ENCODE peak calls at places on chromosomes 1 and 21, in five cellular contexts. B is neuronal stem cell, F is HL-60, X is caudate nucleus, T is uterus. Y is an unnamed sample.

GRCh38 chr1:184684285-184685077 is 70.2 kb downstream of the EDEM3 start:
- DNase-seq in X (peak; percentile 1), F (no peak), T (no peak), B (no peak), Y (no peak)

GRCh38 chr1:160907976-160908375 is 23.0 kb upstream of the ITLN1 start:
- DNase-seq in B (no peak), T (no peak), F (no peak), X (no peak), Y (no peak)

GRCh38 chr1:5737081-5737480 is 255.1 kb downstream of the NPHP4 start:
- DNase-seq in T (no peak), F (no peak), X (no peak), B (no peak), Y (no peak)

GRCh38 chr1:196593955-196594354 is 14.3 kb downstream of the KCNT2 start:
- DNase-seq in T (no peak), F (no peak), B (no peak), X (no peak), Y (no peak)

GRCh38 chr1:117026361-117026760 is 24.8 kb downstream of the CD101 start:
- DNase-seq in T (no peak), F (no peak), B (no peak), X (no peak), Y (no peak)

GRCh38 chr1:228190778-228191177 is 17.1 kb upstream of the OBSCN start:
- DNase-seq in F (no peak), X (no peak), T (no peak), B (no peak), Y (no peak)

GRCh38 chr1:79617777-79618176 is 611.2 kb upstream of the ADGRL4 start:
- DNase-seq in X (no peak), B (no peak), T (no peak), F (no peak), Y (no peak)

GRCh38 chr1:225907341-225907740 is 16.7 kb downstream of the PYCR2 start:
- DNase-seq in T (no peak), F (no peak), X (no peak), B (no peak), Y (no peak)

GRCh38 chr1:14113841-14114567 is 414.0 kb downstream of the PRDM2 start:
- DNase-seq in F (no peak), B (peak; percentile 62), T (peak; percentile 32), X (peak; percentile 72), Y (no peak)

GRCh38 chr1:105865546-105865945 is 1190.9 kb upstream of the PRMT6 start:
- DNase-seq in X (no peak), T (no peak), F (no peak), B (no peak), Y (no peak)

GRCh38 chr1:201329286-201329685 is 46.0 kb downstream of the PKP1 start:
- DNase-seq in X (no peak), B (no peak), T (no peak), F (no peak), Y (no peak)

GRCh38 chr1:109020693-109021092 is 21.2 kb downstream of the WDR47 start:
- DNase-seq in T (no peak), F (no peak), X (no peak), B (no peak), Y (no peak)

GRCh38 chr21:36059823-36060158 is 535 bp downstream of the SETD4 start:
- DNase-seq in B (no peak), T (no peak), X (no peak), F (no peak), Y (no peak)

GRCh38 chr1:23624440-23624839 is 65.1 kb upstream of the ID3 start:
- DNase-seq in T (no peak), F (no peak), X (no peak), B (no peak), Y (no peak)

GRCh38 chr1:4745560-4745959 is 91.2 kb downstream of the AJAP1 start:
- DNase-seq in F (no peak), B (no peak), T (no peak), X (no peak), Y (no peak)

GRCh38 chr21:36321325-36322082 is 1.5 kb downstream of the MORC3 start:
- DNase-seq in B (peak; percentile 9), T (no peak), F (no peak), X (no peak), Y (no peak)

GRCh38 chr1:94980049-94980908 is 53.4 kb upstream of the CNN3 start:
- DNase-seq in B (no peak), T (no peak), X (no peak), F (no peak), Y (no peak)

GRCh38 chr1:55244476-55245109 is 29.4 kb upstream of the USP24 start:
- DNase-seq in X (no peak), F (peak; percentile 53), T (no peak), B (no peak), Y (no peak)

GRCh38 chr1:82405333-82405732 is 604.6 kb downstream of the ADGRL2 start:
- DNase-seq in X (no peak), T (no peak), B (no peak), F (no peak), Y (no peak)

GRCh38 chr1:226064168-226064815 is 1.8 kb downstream of the H3-3A start:
- DNase-seq in T (no peak), B (no peak), X (no peak), F (no peak), Y (no peak)

GRCh38 chr1:56123421-56123820 is 455.9 kb downstream of the PLPP3 start:
- DNase-seq in B (no peak), X (no peak), F (no peak), T (no peak), Y (no peak)

GRCh38 chr1:17198476-17199258 is 6.3 kb upstream of the PADI1 start:
- DNase-seq in X (no peak), T (no peak), F (no peak), B (no peak), Y (no peak)

GRCh38 chr1:183019126-183019740 is 4.0 kb upstream of the LAMC1 start:
- DNase-seq in F (no peak), T (no peak), B (no peak), X (no peak), Y (no peak)

GRCh38 chr1:16112558-16113555 is 39.4 kb upstream of the FAM131C start:
- DNase-seq in X (no peak), B (no peak), T (no peak), F (no peak), Y (no peak)

GRCh38 chr21:46517361-46517760 is 58.7 kb downstream of the DIP2A start:
- DNase-seq in B (no peak), X (no peak), T (no peak), F (no peak), Y (no peak)

GRCh38 chr1:84298688-84299535 is 2.6 kb upstream of the SAMD13 start:
- DNase-seq in X (peak; percentile 80), B (no peak), F (no peak), T (peak; percentile 20), Y (peak; percentile 13)

GRCh38 chr1:188170446-188170845 is 1341.7 kb downstream of the PLA2G4A start:
- DNase-seq in B (no peak), T (no peak), X (no peak), F (no peak), Y (no peak)

GRCh38 chr1:78577257-78578100 is 42.8 kb upstream of the IFI44L start:
- DNase-seq in T (no peak), B (no peak), X (no peak), F (no peak), Y (no peak)

GRCh38 chr1:96710708-96711477 is 10.7 kb upstream of the PTBP2 start:
- DNase-seq in X (no peak), T (no peak), F (no peak), B (no peak), Y (no peak)

GRCh38 chr1:108082741-108083562 is 117.2 kb downstream of the SLC25A24 start:
- DNase-seq in T (no peak), B (no peak), F (no peak), X (no peak), Y (no peak)

GRCh38 chr1:89942825-89943658 is 51.9 kb upstream of the ZNF326 start:
- DNase-seq in F (peak; percentile 22), T (no peak), X (no peak), B (no peak), Y (no peak)
- H3K27ac ChIP-seq in F (peak overlapping the region; percentile 60), T (no peak overlapping the region), X (no peak overlapping the region), B (no peak overlapping the region), Y (no peak overlapping the region)

GRCh38 chr1:234533975-234534876 is 55.2 kb upstream of the TARBP1 start:
- DNase-seq in F (no peak), X (peak; percentile 53), B (no peak), T (peak; percentile 97), Y (no peak)

GRCh38 chr1:234533034-234533571 is 54.1 kb upstream of the TARBP1 start:
- DNase-seq in F (no peak), T (peak; percentile 84), X (peak; percentile 40), B (no peak), Y (no peak)

GRCh38 chr1:234531181-234532132 is 52.5 kb upstream of the TARBP1 start:
- DNase-seq in F (no peak), X (no peak), T (peak; percentile 78), B (no peak), Y (no peak)

GRCh38 chr1:234530641-234531040 is 51.7 kb upstream of the TARBP1 start:
- DNase-seq in F (no peak), B (no peak), T (no peak), X (no peak), Y (no peak)

GRCh38 chr1:234532511-234532922 is 53.5 kb upstream of the TARBP1 start:
- DNase-seq in F (peak; percentile 87), X (peak; percentile 16), B (no peak), T (peak; percentile 47), Y (no peak)
- H3K27ac ChIP-seq in F (peak overlapping the region; percentile 69), X (peak overlapping the region; percentile 97), B (no peak overlapping the region), T (peak overlapping the region; percentile 100), Y (no peak overlapping the region)

GRCh38 chr1:145962157-145963102 is 1.9 kb downstream of the ANKRD34A start:
- DNase-seq in B (no peak), T (peak; percentile 68), F (no peak), X (peak; percentile 85), Y (peak; percentile 22)

GRCh38 chr1:145963218-145964019 is 956 bp downstream of the ANKRD34A start:
- DNase-seq in X (no peak), B (no peak), F (no peak), T (no peak), Y (no peak)

GRCh38 chr1:145965119-145965744 is 742 bp downstream of the POLR3GL start:
- DNase-seq in B (no peak), F (no peak), X (no peak), T (no peak), Y (no peak)

GRCh38 chr1:145967288-145967687 is 2.8 kb downstream of the POLR3GL start:
- DNase-seq in X (no peak), B (no peak), F (no peak), T (no peak), Y (no peak)

GRCh38 chr1:145964328-145965118 is at the start of the genes ANKRD34A and POLR3GL:
- DNase-seq in T (peak; percentile 94), X (peak; percentile 91), F (peak; percentile 95), B (peak; percentile 83), Y (peak; percentile 80)
- H3K27ac ChIP-seq in T (peak within 1 kb of the TSS; percentile 86), X (peak within 1 kb of the TSS; percentile 94), F (peak within 1 kb of the TSS; percentile 71), B (no peak within 1 kb of the TSS), Y (peak within 1 kb of the TSS; percentile 58)

DNA sequence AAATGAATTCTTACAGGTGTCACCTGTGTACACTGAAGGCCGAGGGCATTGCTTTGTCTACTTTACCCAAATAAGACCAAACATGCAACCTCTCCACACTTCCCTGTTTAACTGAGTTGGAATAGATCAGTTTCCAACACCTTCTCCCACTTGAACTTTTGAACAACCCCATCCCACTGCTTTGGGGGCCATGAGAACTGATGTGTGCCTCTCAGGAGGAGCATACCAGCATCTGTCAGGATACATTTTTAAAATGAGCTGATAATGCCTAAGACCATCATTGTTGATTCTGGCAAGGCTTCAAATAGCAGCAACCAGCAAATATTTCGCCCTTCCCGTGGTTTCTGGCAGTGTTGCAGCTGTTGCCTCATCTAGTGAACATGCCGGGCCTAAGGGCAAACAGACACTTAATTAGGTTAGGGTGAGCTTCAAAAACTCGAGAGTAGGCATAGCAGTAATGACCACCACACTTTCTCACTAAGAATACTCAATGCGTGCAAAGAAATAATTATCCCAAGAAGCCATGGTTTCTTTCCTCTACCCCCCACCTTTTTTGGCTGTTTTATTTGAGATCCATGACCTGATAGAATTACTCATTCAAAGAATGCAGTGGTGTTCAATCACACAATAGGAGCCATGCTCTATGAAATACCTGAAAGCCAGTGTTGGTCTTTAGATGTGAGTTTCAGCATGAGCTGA is 63.7 kb downstream of the MAP10 start:
- DNase-seq in B (no peak), T (no peak), F (no peak), X (no peak), Y (no peak)
- H3K27ac ChIP-seq in B (no peak overlapping the region), T (no peak overlapping the region), F (no peak overlapping the region), X (no peak overlapping the region), Y (no peak overlapping the region)

Y was measured in CD4-positive, alpha-beta T cell.